ENCODE peak calls at places on chromosomes 7 and 10, in five cellular contexts. One of them, this sample, is unnamed.

GRCh38 chr7:8379264-8379663 is 54.1 kb upstream of the NXPH1 start:
- DNase-seq in substantia nigra: no peak
- DNase-seq in CD8-positive, alpha-beta memory T cell: no peak
- DNase-seq in effector memory CD4-positive, alpha-beta T cell: no peak
- DNase-seq in keratinocyte: no peak
- DNase-seq in this sample: no peak

GRCh38 chr7:2926898-2927405 is 82.8 kb upstream of the GNA12 start:
- DNase-seq in substantia nigra: no peak
- DNase-seq in CD8-positive, alpha-beta memory T cell: no peak
- DNase-seq in effector memory CD4-positive, alpha-beta T cell: no peak
- DNase-seq in keratinocyte: no peak
- DNase-seq in this sample: no peak

GRCh38 chr10:132248455-132249231 is 59.1 kb downstream of the STK32C start:
- DNase-seq in substantia nigra: no peak
- DNase-seq in CD8-positive, alpha-beta memory T cell: peak
- DNase-seq in effector memory CD4-positive, alpha-beta T cell: peak
- DNase-seq in keratinocyte: no peak
- DNase-seq in this sample: peak

GRCh38 chr7:22394739-22395138 is 37.8 kb upstream of the RAPGEF5 start:
- DNase-seq in substantia nigra: no peak
- DNase-seq in CD8-positive, alpha-beta memory T cell: no peak
- DNase-seq in effector memory CD4-positive, alpha-beta T cell: no peak
- DNase-seq in keratinocyte: no peak
- DNase-seq in this sample: no peak

GRCh38 chr7:155953781-155954549 is 141.7 kb upstream of the SHH start:
- DNase-seq in substantia nigra: no peak
- DNase-seq in CD8-positive, alpha-beta memory T cell: no peak
- DNase-seq in effector memory CD4-positive, alpha-beta T cell: no peak
- DNase-seq in keratinocyte: no peak
- DNase-seq in this sample: no peak

GRCh38 chr7:94289071-94289470 is 105.6 kb upstream of the COL1A2 start:
- DNase-seq in substantia nigra: no peak
- DNase-seq in CD8-positive, alpha-beta memory T cell: no peak
- DNase-seq in effector memory CD4-positive, alpha-beta T cell: no peak
- DNase-seq in keratinocyte: no peak
- DNase-seq in this sample: peak

GRCh38 chr10:95536017-95536416 is 25.2 kb downstream of the SORBS1 start:
- DNase-seq in substantia nigra: no peak
- DNase-seq in CD8-positive, alpha-beta memory T cell: no peak
- DNase-seq in effector memory CD4-positive, alpha-beta T cell: no peak
- DNase-seq in keratinocyte: no peak
- DNase-seq in this sample: no peak

GRCh38 chr7:9210114-9210513 is 776.7 kb downstream of the NXPH1 start:
- DNase-seq in substantia nigra: no peak
- DNase-seq in CD8-positive, alpha-beta memory T cell: no peak
- DNase-seq in effector memory CD4-positive, alpha-beta T cell: no peak
- DNase-seq in keratinocyte: no peak
- DNase-seq in this sample: no peak

GRCh38 chr10:62264702-62265436 is 3.8 kb downstream of the RTKN2 start:
- DNase-seq in substantia nigra: no peak
- DNase-seq in CD8-positive, alpha-beta memory T cell: no peak
- DNase-seq in effector memory CD4-positive, alpha-beta T cell: no peak
- DNase-seq in keratinocyte: peak
- DNase-seq in this sample: no peak

GRCh38 chr10:28631896-28632596 is 45.3 kb upstream of the BAMBI start:
- DNase-seq in substantia nigra: no peak
- DNase-seq in CD8-positive, alpha-beta memory T cell: no peak
- DNase-seq in effector memory CD4-positive, alpha-beta T cell: no peak
- DNase-seq in keratinocyte: no peak
- DNase-seq in this sample: no peak

GRCh38 chr10:95896066-95896850 is 11.5 kb upstream of the CC2D2B start:
- DNase-seq in substantia nigra: no peak
- DNase-seq in CD8-positive, alpha-beta memory T cell: no peak
- DNase-seq in effector memory CD4-positive, alpha-beta T cell: no peak
- DNase-seq in keratinocyte: no peak
- DNase-seq in this sample: no peak

GRCh38 chr7:16851829-16852228 is 30.0 kb downstream of the AGR3 start:
- DNase-seq in substantia nigra: no peak
- DNase-seq in CD8-positive, alpha-beta memory T cell: no peak
- DNase-seq in effector memory CD4-positive, alpha-beta T cell: no peak
- DNase-seq in keratinocyte: no peak
- DNase-seq in this sample: no peak

GRCh38 chr7:42106562-42106961 is 130.4 kb downstream of the GLI3 start:
- DNase-seq in substantia nigra: no peak
- DNase-seq in CD8-positive, alpha-beta memory T cell: no peak
- DNase-seq in effector memory CD4-positive, alpha-beta T cell: no peak
- DNase-seq in keratinocyte: no peak
- DNase-seq in this sample: no peak

GRCh38 chr10:88164471-88164870 is 301.0 kb downstream of the PTEN start:
- DNase-seq in substantia nigra: no peak
- DNase-seq in CD8-positive, alpha-beta memory T cell: no peak
- DNase-seq in effector memory CD4-positive, alpha-beta T cell: no peak
- DNase-seq in keratinocyte: no peak
- DNase-seq in this sample: no peak

GRCh38 chr10:8053446-8054242 is 844 bp upstream of the GATA3 start:
- DNase-seq in substantia nigra: peak
- DNase-seq in CD8-positive, alpha-beta memory T cell: peak
- DNase-seq in effector memory CD4-positive, alpha-beta T cell: peak
- DNase-seq in keratinocyte: no peak
- DNase-seq in this sample: peak

GRCh38 chr7:722847-723246 is 3.7 kb upstream of the DNAAF5 start:
- DNase-seq in substantia nigra: no peak
- DNase-seq in CD8-positive, alpha-beta memory T cell: no peak
- DNase-seq in effector memory CD4-positive, alpha-beta T cell: no peak
- DNase-seq in keratinocyte: no peak
- DNase-seq in this sample: no peak

GRCh38 chr7:43904533-43905208 is 1.7 kb downstream of the URGCP start:
- DNase-seq in substantia nigra: no peak
- DNase-seq in CD8-positive, alpha-beta memory T cell: no peak
- DNase-seq in effector memory CD4-positive, alpha-beta T cell: no peak
- DNase-seq in keratinocyte: no peak
- DNase-seq in this sample: no peak

GRCh38 chr10:31146496-31147219 is 115.0 kb upstream of the ZNF438 start:
- DNase-seq in substantia nigra: no peak
- DNase-seq in CD8-positive, alpha-beta memory T cell: no peak
- DNase-seq in effector memory CD4-positive, alpha-beta T cell: no peak
- DNase-seq in keratinocyte: peak
- DNase-seq in this sample: no peak

GRCh38 chr7:90629306-90629918 is 33.3 kb downstream of the CDK14 start:
- DNase-seq in substantia nigra: no peak
- DNase-seq in CD8-positive, alpha-beta memory T cell: no peak
- DNase-seq in effector memory CD4-positive, alpha-beta T cell: no peak
- DNase-seq in keratinocyte: no peak
- DNase-seq in this sample: no peak

GRCh38 chr7:22572937-22573336 is 72.9 kb upstream of the STEAP1B start:
- DNase-seq in substantia nigra: no peak
- DNase-seq in CD8-positive, alpha-beta memory T cell: no peak
- DNase-seq in effector memory CD4-positive, alpha-beta T cell: no peak
- DNase-seq in keratinocyte: peak
- DNase-seq in this sample: no peak

GRCh38 chr7:107728276-107728675 is 15.7 kb upstream of the CBLL1 start:
- DNase-seq in substantia nigra: no peak
- DNase-seq in CD8-positive, alpha-beta memory T cell: no peak
- DNase-seq in effector memory CD4-positive, alpha-beta T cell: no peak
- DNase-seq in keratinocyte: no peak
- DNase-seq in this sample: no peak

GRCh38 chr10:49512121-49512809 is 26.7 kb downstream of the ERCC6 start:
- DNase-seq in substantia nigra: no peak
- DNase-seq in CD8-positive, alpha-beta memory T cell: no peak
- DNase-seq in effector memory CD4-positive, alpha-beta T cell: no peak
- DNase-seq in keratinocyte: no peak
- DNase-seq in this sample: no peak

GRCh38 chr7:148720472-148720871 is 21.8 kb downstream of the CUL1 start:
- DNase-seq in substantia nigra: no peak
- DNase-seq in CD8-positive, alpha-beta memory T cell: no peak
- DNase-seq in effector memory CD4-positive, alpha-beta T cell: no peak
- DNase-seq in keratinocyte: no peak
- DNase-seq in this sample: no peak

GRCh38 chr10:71284544-71285179 is 34.4 kb upstream of the SLC29A3 start:
- DNase-seq in substantia nigra: no peak
- DNase-seq in CD8-positive, alpha-beta memory T cell: no peak
- DNase-seq in effector memory CD4-positive, alpha-beta T cell: no peak
- DNase-seq in keratinocyte: no peak
- DNase-seq in this sample: no peak

GRCh38 chr7:133355325-133355708 is 102.4 kb downstream of the EXOC4 start:
- DNase-seq in substantia nigra: no peak
- DNase-seq in CD8-positive, alpha-beta memory T cell: no peak
- DNase-seq in effector memory CD4-positive, alpha-beta T cell: no peak
- DNase-seq in keratinocyte: no peak
- DNase-seq in this sample: no peak

DNA sequence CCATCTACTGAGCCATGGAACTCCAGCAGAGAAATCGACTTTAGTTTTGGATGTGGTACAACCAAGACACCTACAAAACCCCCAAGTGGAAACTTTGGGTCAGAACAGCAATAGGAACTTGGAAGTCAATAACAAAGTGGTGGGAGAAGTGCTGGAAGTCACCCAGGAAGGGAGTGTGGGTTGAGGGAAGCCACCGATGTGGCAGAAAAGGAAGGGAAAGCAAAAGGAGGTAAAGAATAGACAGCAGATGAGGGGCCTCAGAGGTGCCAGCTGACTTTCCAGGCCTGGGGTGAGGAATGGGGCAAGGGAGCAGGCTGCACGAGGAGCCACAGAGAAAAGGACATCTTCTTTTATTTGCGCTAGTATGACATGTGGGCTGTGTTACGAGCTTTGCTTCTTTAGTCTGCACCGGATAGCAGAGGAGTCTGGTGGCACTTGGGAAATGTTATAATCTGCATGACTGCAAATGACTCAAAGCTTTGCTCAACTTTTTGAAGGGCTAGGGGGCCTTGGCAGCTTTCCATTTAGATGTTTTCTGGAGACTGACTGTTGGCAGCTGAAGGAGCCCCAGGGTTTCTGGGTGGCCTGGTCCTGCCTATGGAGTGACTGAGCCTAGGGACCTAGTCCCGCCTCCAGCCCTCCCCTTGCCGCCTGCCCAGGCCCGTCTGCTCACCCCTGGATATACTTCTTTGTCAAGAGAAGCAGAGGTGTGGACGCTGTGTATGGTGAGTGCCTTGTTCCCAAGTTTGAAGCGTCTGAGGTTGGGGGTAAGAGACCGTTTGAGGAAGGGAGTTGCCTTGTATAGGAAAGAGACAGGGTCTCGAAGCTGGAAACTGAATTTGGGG is 5.0 kb downstream of the PRXL2A start:
- DNase-seq in substantia nigra: no peak
- DNase-seq in CD8-positive, alpha-beta memory T cell: no peak
- DNase-seq in effector memory CD4-positive, alpha-beta T cell: no peak
- DNase-seq in keratinocyte: peak
- DNase-seq in this sample: no peak
- H3K27ac ChIP-seq in substantia nigra: no peak
- H3K27ac ChIP-seq in CD8-positive, alpha-beta memory T cell: no peak
- H3K27ac ChIP-seq in effector memory CD4-positive, alpha-beta T cell: no peak
- H3K27ac ChIP-seq in keratinocyte: peak
- H3K27ac ChIP-seq in this sample: peak

GRCh38 chr10:92593553-92594046 is 670 bp downstream of the KIF11 start:
- DNase-seq in substantia nigra: no peak
- DNase-seq in CD8-positive, alpha-beta memory T cell: no peak
- DNase-seq in effector memory CD4-positive, alpha-beta T cell: no peak
- DNase-seq in keratinocyte: no peak
- DNase-seq in this sample: no peak
- H3K27ac ChIP-seq in substantia nigra: no peak
- H3K27ac ChIP-seq in CD8-positive, alpha-beta memory T cell: peak
- H3K27ac ChIP-seq in effector memory CD4-positive, alpha-beta T cell: no peak
- H3K27ac ChIP-seq in keratinocyte: peak
- H3K27ac ChIP-seq in this sample: no peak

DNA sequence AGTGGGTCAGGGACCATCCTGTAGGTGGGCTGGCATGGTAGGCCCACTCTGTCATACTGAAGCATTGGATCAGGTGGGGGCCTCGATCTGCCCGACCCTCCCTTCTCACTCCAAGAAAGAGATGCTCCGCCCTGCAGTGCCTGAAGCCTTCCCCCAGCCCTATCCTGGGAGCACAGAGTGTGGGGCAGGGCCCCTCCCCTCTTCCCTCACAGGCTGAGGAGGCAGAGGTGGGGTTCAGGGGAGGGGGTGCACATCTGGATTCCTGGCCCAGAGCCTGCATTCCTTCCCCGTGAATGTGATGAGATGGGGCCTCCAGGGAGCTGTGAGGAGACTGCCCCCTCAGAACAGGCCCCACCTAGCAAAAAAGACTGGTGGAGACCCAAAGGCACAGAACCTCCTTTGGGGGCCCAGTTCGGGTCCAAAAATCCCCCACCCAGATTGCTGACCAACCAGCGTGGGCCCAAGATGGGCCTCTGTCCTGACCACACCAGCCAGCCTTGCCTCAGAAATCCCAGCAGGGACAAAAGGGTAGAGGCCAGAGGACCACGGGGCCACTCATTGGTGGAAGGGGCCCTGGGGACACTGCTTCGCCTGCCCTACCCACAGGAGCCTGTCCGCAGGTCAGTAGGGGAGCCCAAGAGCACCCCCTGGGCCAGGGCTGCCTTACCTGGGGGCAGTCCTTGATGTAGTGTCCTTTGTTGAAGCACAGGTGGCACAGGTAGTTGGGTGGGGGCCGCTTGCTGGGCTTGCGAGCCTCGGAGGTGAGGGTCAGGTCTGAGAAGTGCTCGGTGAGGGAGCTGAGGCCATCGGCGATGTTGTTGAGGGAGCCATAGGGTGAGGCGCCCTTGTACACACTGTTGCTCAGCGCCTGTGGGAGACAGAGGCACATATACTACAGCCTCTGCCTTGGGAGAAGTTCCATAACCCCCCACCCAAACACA is 13.3 kb downstream of the ZCCHC24 start:
- DNase-seq in substantia nigra: no peak
- DNase-seq in CD8-positive, alpha-beta memory T cell: no peak
- DNase-seq in effector memory CD4-positive, alpha-beta T cell: no peak
- DNase-seq in keratinocyte: no peak
- DNase-seq in this sample: peak
- H3K27ac ChIP-seq in substantia nigra: peak
- H3K27ac ChIP-seq in CD8-positive, alpha-beta memory T cell: no peak
- H3K27ac ChIP-seq in effector memory CD4-positive, alpha-beta T cell: no peak
- H3K27ac ChIP-seq in keratinocyte: no peak
- H3K27ac ChIP-seq in this sample: peak

DNA sequence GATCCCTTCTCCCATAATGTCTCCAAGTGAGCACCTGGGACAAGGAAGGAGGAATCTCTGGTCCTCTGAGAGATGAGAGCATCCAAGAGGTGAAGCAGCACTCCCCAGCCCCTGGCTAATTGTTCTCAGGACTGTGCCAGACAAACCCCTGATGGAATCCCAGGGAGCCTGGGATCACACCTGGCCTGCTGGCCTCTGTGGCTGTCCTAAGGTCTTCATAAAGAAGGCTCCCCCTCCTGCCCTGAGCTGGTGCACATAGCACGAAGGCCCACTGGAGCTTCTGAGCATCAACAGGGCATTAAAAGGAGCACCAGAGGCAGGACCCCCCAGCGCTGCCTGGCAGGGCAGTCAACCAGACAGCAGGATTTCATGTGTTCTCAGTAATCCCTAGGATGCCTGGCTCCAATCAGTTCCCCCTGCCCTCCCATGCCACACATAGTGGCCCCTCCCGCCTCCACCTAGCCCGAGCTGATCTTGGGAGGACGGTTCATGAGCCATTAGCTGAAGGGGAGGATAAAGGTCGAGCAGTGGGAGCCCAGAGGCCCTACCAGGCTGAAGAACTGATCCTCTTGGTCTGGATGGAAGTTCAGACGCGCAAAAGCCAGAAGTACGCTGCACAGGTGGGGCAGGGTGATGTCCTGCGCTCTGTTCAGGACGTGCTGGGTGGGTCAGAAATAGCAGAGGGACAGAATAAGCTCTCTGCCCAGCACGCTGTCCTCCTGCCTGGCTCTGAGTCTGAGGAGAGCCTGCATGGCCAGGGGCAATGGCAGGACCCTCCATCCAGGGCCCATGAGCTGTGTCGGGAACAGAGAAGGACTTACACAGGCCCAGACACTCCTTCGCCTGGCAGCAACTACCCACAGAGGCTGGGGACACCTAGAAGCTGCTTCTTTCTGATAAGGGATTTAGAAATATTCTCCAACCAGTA is 8.4 kb downstream of the TBRG4 start:
- DNase-seq in substantia nigra: no peak
- DNase-seq in CD8-positive, alpha-beta memory T cell: no peak
- DNase-seq in effector memory CD4-positive, alpha-beta T cell: no peak
- DNase-seq in keratinocyte: no peak
- DNase-seq in this sample: no peak
- H3K27ac ChIP-seq in substantia nigra: no peak
- H3K27ac ChIP-seq in CD8-positive, alpha-beta memory T cell: no peak
- H3K27ac ChIP-seq in effector memory CD4-positive, alpha-beta T cell: no peak
- H3K27ac ChIP-seq in keratinocyte: no peak
- H3K27ac ChIP-seq in this sample: peak

This sample was measured in gastrocnemius medialis.